ENCODE peak calls at places on chromosomes 12 and 14, in eight cellular contexts. F is AG10803, V is glutamatergic neuron, L is left lung, A is endodermal cell, U is kidney epithelial cell, I is ovary, J is omental fat pad. O is an unnamed sample.

GRCh38 chr12:19186722-19187661 is 57.5 kb downstream of the PLEKHA5 start:
- DNase-seq in F (peak; percentile 65), V (no peak), L (no peak), A (no peak), U (no peak), I (no peak), J (no peak), O (no peak)

GRCh38 chr14:31842905-31843304 is 234.2 kb upstream of the ARHGAP5 start:
- DNase-seq in F (peak; percentile 57), V (no peak), L (no peak), A (no peak), U (no peak), I (no peak), J (no peak), O (no peak)

GRCh38 chr14:36915089-36915488 is 253.4 kb downstream of the PAX9 start:
- DNase-seq in F (no peak), V (no peak), L (no peak), A (no peak), U (no peak), I (no peak), J (no peak), O (no peak)

GRCh38 chr12:6550294-6551062 is 5.4 kb downstream of the IFFO1 start:
- DNase-seq in F (no peak), V (no peak), L (peak; percentile 74), A (no peak), U (no peak), I (no peak), J (no peak), O (no peak)

GRCh38 chr14:92922883-92923743 is at the start of gene CHGA:
- DNase-seq in F (peak; percentile 18), V (peak; percentile 88), L (peak; percentile 51), A (peak; percentile 93), U (no peak), I (peak; percentile 34), J (no peak), O (peak; percentile 48)

GRCh38 chr14:101834387-101835165 is 73.1 kb downstream of the PPP2R5C start:
- DNase-seq in F (peak; percentile 51), V (no peak), L (no peak), A (no peak), U (no peak), I (no peak), J (no peak), O (no peak)

GRCh38 chr12:117580718-117581062 is 219.3 kb upstream of the NOS1 start:
- DNase-seq in F (peak; percentile 52), V (peak; percentile 71), L (no peak), A (peak; percentile 100), U (no peak), I (no peak), J (no peak), O (no peak)

GRCh38 chr12:45231515-45232145 is 15.7 kb downstream of the ANO6 start:
- DNase-seq in F (peak; percentile 85), V (no peak), L (no peak), A (no peak), U (no peak), I (no peak), J (no peak), O (no peak)

GRCh38 chr12:27018071-27018470 is 3.9 kb upstream of the TM7SF3 start:
- DNase-seq in F (no peak), V (no peak), L (no peak), A (no peak), U (no peak), I (no peak), J (no peak), O (no peak)

GRCh38 chr12:57835366-57836288 is 10.9 kb downstream of the CTDSP2 start:
- DNase-seq in F (peak; percentile 68), V (no peak), L (no peak), A (no peak), U (no peak), I (no peak), J (no peak), O (no peak)

GRCh38 chr12:68367903-68368302 is 35.7 kb upstream of the MDM1 start:
- DNase-seq in F (peak; percentile 57), V (no peak), L (no peak), A (no peak), U (no peak), I (no peak), J (no peak), O (no peak)

GRCh38 chr14:93332032-93332852 is 594 bp downstream of the BTBD7 start:
- DNase-seq in F (peak; percentile 37), V (peak; percentile 75), L (peak; percentile 62), A (peak; percentile 86), U (no peak), I (no peak), J (no peak), O (no peak)

GRCh38 chr12:20777420-20777819 is 33.1 kb upstream of the SLCO1B3 start:
- DNase-seq in F (no peak), V (no peak), L (no peak), A (no peak), U (no peak), I (no peak), J (no peak), O (no peak)

GRCh38 chr14:54652890-54653201 is 85.9 kb downstream of the SAMD4A start:
- DNase-seq in F (no peak), V (no peak), L (no peak), A (no peak), U (no peak), I (no peak), J (no peak), O (no peak)

GRCh38 chr12:76242813-76243540 is 105.2 kb downstream of the BBS10 start:
- DNase-seq in F (peak; percentile 71), V (no peak), L (no peak), A (no peak), U (no peak), I (no peak), J (no peak), O (no peak)

GRCh38 chr14:23056257-23056955 is 914 bp downstream of the CDH24 start:
- DNase-seq in F (peak; percentile 63), V (peak; percentile 85), L (peak; percentile 73), A (peak; percentile 94), U (no peak), I (peak; percentile 46), J (no peak), O (peak; percentile 64)

GRCh38 chr12:127903146-127903545 is 363.8 kb upstream of the TMEM132C start:
- DNase-seq in F (peak; percentile 86), V (no peak), L (no peak), A (no peak), U (no peak), I (no peak), J (no peak), O (no peak)

GRCh38 chr12:4044101-4044500 is 170.9 kb upstream of the PARP11 start:
- DNase-seq in F (no peak), V (no peak), L (no peak), A (peak; percentile 53), U (no peak), I (no peak), J (no peak), O (no peak)

GRCh38 chr12:47935196-47935595 is 28.2 kb upstream of the TMEM106C start:
- DNase-seq in F (peak; percentile 96), V (no peak), L (peak; percentile 52), A (peak; percentile 50), U (no peak), I (peak; percentile 48), J (no peak), O (no peak)

GRCh38 chr14:85531594-85532391 is 1.8 kb downstream of the FLRT2 start:
- DNase-seq in F (peak; percentile 88), V (peak; percentile 79), L (peak; percentile 72), A (peak; percentile 72), U (no peak), I (peak; percentile 83), J (no peak), O (no peak)

GRCh38 chr12:197347-197746 is 16.6 kb downstream of the SLC6A12 start:
- DNase-seq in F (no peak), V (no peak), L (no peak), A (no peak), U (no peak), I (no peak), J (no peak), O (no peak)

GRCh38 chr14:41636492-41637392 is 30.1 kb downstream of the LRFN5 start:
- DNase-seq in F (no peak), V (no peak), L (no peak), A (peak; percentile 45), U (no peak), I (no peak), J (no peak), O (no peak)

GRCh38 chr12:131915774-131916173 is 13.3 kb upstream of the PUS1 start:
- DNase-seq in F (no peak), V (no peak), L (no peak), A (peak; percentile 62), U (no peak), I (peak; percentile 20), J (no peak), O (no peak)

GRCh38 chr12:123761841-123762714 is at the start of gene DNAH10:
- DNase-seq in F (no peak), V (peak; percentile 86), L (peak; percentile 39), A (peak; percentile 98), U (no peak), I (no peak), J (no peak), O (peak; percentile 61)
- TF ChIP-seq CTCF in F (no peak), V (peak; percentile 52), L (no peak), A (peak; percentile 86), U (peak; percentile 7), I (no peak), J (no peak), O (no peak)

DNA sequence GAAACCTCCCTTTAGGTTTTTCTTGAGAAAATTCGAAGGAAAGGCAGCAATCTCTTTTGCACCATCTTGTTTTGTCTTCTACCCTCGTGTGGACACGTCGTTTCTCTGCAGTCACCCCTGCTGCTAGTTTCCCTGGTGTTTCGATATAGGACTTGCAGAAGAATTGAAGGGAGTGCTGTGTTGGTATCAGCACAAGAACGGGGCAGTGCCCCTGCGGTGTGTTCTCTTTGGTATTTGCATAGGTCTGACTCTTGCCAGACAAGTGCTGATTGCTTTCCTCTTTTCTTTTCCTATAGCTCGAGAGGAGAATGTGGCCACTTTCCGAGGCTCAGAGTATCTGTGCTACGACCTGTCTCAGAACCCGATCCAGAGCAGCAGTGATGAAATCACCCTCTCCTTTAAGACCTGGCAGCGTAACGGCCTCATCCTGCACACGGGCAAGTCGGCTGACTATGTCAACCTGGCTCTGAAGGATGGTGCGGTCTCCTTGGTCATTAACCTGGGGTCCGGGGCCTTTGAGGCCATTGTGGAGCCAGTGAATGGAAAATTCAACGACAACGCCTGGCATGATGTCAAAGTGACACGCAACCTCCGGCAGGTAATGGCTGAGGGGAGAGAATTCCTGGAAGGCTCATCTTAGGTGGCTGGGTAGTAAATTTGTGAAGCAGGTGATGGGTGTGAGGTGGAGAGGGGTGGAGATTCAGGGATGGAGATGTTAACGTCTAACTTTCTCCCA is 474.8 kb downstream of the NRXN3 start:
- DNase-seq in F (no peak), V (no peak), L (no peak), A (peak; percentile 66), U (no peak), I (no peak), J (no peak), O (no peak)
- TF ChIP-seq CTCF in F (no peak), V (no peak), L (no peak), A (no peak), U (no peak), I (no peak), J (no peak), O (no peak)

GRCh38 chr14:64855732-64856527 is 23.8 kb downstream of the SPTB start:
- DNase-seq in F (no peak), V (no peak), L (no peak), A (peak; percentile 66), U (no peak), I (no peak), J (no peak), O (no peak)
- TF ChIP-seq CTCF in F (no peak), V (no peak), L (no peak), A (no peak), U (no peak), I (no peak), J (no peak), O (no peak)

GRCh38 chr12:124510301-124510970 is 57.0 kb downstream of the NCOR2 start:
- DNase-seq in F (no peak), V (no peak), L (no peak), A (peak; percentile 81), U (no peak), I (no peak), J (no peak), O (no peak)
- TF ChIP-seq CTCF in F (no peak), V (no peak), L (no peak), A (peak; percentile 43), U (peak; percentile 29), I (no peak), J (no peak), O (no peak)

O was measured in activated B cell treated with CpG ODN at 0.5 μM for 24 hours.